ENCODE peak calls at places on chromosomes 2 and 18, in eight cellular contexts. One of them, this sample, is unnamed.

GRCh38 chr2:86556508-86556907 is 6.7 kb downstream of the CHMP3 start:
- DNase-seq in A549: no peak
- DNase-seq in K562: no peak
- DNase-seq in tibial nerve: no peak
- DNase-seq in SK-N-SH: no peak
- DNase-seq in HepG2: peak
- DNase-seq in stomach: no peak
- DNase-seq in sigmoid colon: no peak
- DNase-seq in this sample: no peak

GRCh38 chr2:232028631-232029030 is 67.1 kb downstream of the DIS3L2 start:
- DNase-seq in A549: no peak
- DNase-seq in K562: no peak
- DNase-seq in tibial nerve: no peak
- DNase-seq in SK-N-SH: no peak
- DNase-seq in HepG2: no peak
- DNase-seq in stomach: no peak
- DNase-seq in sigmoid colon: no peak
- DNase-seq in this sample: no peak

GRCh38 chr18:34932363-34932762 is 108.8 kb upstream of the MAPRE2 start:
- DNase-seq in A549: no peak
- DNase-seq in K562: no peak
- DNase-seq in tibial nerve: no peak
- DNase-seq in SK-N-SH: no peak
- DNase-seq in HepG2: no peak
- DNase-seq in stomach: no peak
- DNase-seq in sigmoid colon: no peak
- DNase-seq in this sample: no peak

GRCh38 chr2:19569300-19569791 is 210.9 kb upstream of the OSR1 start:
- DNase-seq in A549: peak
- DNase-seq in K562: no peak
- DNase-seq in tibial nerve: no peak
- DNase-seq in SK-N-SH: no peak
- DNase-seq in HepG2: peak
- DNase-seq in stomach: no peak
- DNase-seq in sigmoid colon: no peak
- DNase-seq in this sample: no peak

GRCh38 chr2:25920326-25920725 is 42.0 kb upstream of the ASXL2 start:
- DNase-seq in A549: no peak
- DNase-seq in K562: no peak
- DNase-seq in tibial nerve: no peak
- DNase-seq in SK-N-SH: no peak
- DNase-seq in HepG2: no peak
- DNase-seq in stomach: no peak
- DNase-seq in sigmoid colon: no peak
- DNase-seq in this sample: no peak

GRCh38 chr18:13220326-13220991 is 1.9 kb downstream of the LDLRAD4 start:
- DNase-seq in A549: no peak
- DNase-seq in K562: no peak
- DNase-seq in tibial nerve: no peak
- DNase-seq in SK-N-SH: no peak
- DNase-seq in HepG2: no peak
- DNase-seq in stomach: peak
- DNase-seq in sigmoid colon: no peak
- DNase-seq in this sample: no peak

GRCh38 chr2:135219226-135219625 is 167.1 kb downstream of the RAB3GAP1 start:
- DNase-seq in A549: no peak
- DNase-seq in K562: no peak
- DNase-seq in tibial nerve: no peak
- DNase-seq in SK-N-SH: no peak
- DNase-seq in HepG2: no peak
- DNase-seq in stomach: no peak
- DNase-seq in sigmoid colon: no peak
- DNase-seq in this sample: no peak

GRCh38 chr2:207768891-207769596 is 662 bp downstream of the FZD5 start:
- DNase-seq in A549: peak
- DNase-seq in K562: peak
- DNase-seq in tibial nerve: peak
- DNase-seq in SK-N-SH: no peak
- DNase-seq in HepG2: peak
- DNase-seq in stomach: no peak
- DNase-seq in sigmoid colon: peak
- DNase-seq in this sample: peak

GRCh38 chr2:21422050-21422449 is 298.3 kb downstream of the TDRD15 start:
- DNase-seq in A549: no peak
- DNase-seq in K562: peak
- DNase-seq in tibial nerve: no peak
- DNase-seq in SK-N-SH: peak
- DNase-seq in HepG2: peak
- DNase-seq in stomach: no peak
- DNase-seq in sigmoid colon: no peak
- DNase-seq in this sample: no peak

GRCh38 chr2:201930831-201931230 is 102.8 kb upstream of the FZD7 start:
- DNase-seq in A549: no peak
- DNase-seq in K562: no peak
- DNase-seq in tibial nerve: no peak
- DNase-seq in SK-N-SH: no peak
- DNase-seq in HepG2: no peak
- DNase-seq in stomach: no peak
- DNase-seq in sigmoid colon: no peak
- DNase-seq in this sample: no peak

GRCh38 chr2:32425719-32426141 is 68.9 kb downstream of the BIRC6 start:
- DNase-seq in A549: no peak
- DNase-seq in K562: no peak
- DNase-seq in tibial nerve: no peak
- DNase-seq in SK-N-SH: no peak
- DNase-seq in HepG2: no peak
- DNase-seq in stomach: no peak
- DNase-seq in sigmoid colon: no peak
- DNase-seq in this sample: no peak

GRCh38 chr2:212777020-212777491 is 238.5 kb upstream of the ERBB4 start:
- DNase-seq in A549: peak
- DNase-seq in K562: no peak
- DNase-seq in tibial nerve: no peak
- DNase-seq in SK-N-SH: peak
- DNase-seq in HepG2: peak
- DNase-seq in stomach: no peak
- DNase-seq in sigmoid colon: no peak
- DNase-seq in this sample: no peak

GRCh38 chr2:157107877-157108276 is 149.6 kb upstream of the GALNT5 start:
- DNase-seq in A549: no peak
- DNase-seq in K562: no peak
- DNase-seq in tibial nerve: no peak
- DNase-seq in SK-N-SH: no peak
- DNase-seq in HepG2: no peak
- DNase-seq in stomach: no peak
- DNase-seq in sigmoid colon: no peak
- DNase-seq in this sample: no peak

GRCh38 chr2:219726916-219727315 is 99.5 kb downstream of the SLC4A3 start:
- DNase-seq in A549: no peak
- DNase-seq in K562: no peak
- DNase-seq in tibial nerve: no peak
- DNase-seq in SK-N-SH: no peak
- DNase-seq in HepG2: no peak
- DNase-seq in stomach: no peak
- DNase-seq in sigmoid colon: no peak
- DNase-seq in this sample: no peak

DNA sequence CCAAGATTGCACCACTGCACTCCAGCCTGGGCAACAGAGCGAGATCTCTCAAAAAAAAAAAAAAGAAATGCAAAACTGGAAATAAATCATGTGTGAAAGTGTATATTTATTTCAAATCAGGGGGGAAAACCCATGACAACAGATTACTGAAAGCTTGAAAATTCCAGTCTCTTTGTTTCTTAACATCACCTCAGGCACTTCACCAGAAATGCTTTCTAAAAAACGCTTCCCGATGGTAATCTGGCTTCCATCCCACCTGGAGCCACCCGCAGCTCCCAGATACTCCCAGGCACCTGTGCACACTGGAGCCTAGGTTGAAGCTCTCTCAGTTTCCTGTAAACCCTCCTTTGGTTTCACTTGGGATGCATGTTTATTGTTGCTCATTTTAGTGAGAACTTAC is 7.2 kb upstream of the ITGB6 start:
- DNase-seq in A549: no peak
- DNase-seq in K562: no peak
- DNase-seq in tibial nerve: no peak
- DNase-seq in SK-N-SH: no peak
- DNase-seq in HepG2: no peak
- DNase-seq in stomach: no peak
- DNase-seq in sigmoid colon: no peak
- DNase-seq in this sample: no peak
- H3K27ac ChIP-seq in A549: peak
- H3K27ac ChIP-seq in K562: no peak
- H3K27ac ChIP-seq in tibial nerve: no peak
- H3K27ac ChIP-seq in SK-N-SH: peak
- H3K27ac ChIP-seq in HepG2: no peak
- H3K27ac ChIP-seq in stomach: peak
- H3K27ac ChIP-seq in sigmoid colon: peak
- H3K27ac ChIP-seq in this sample: no peak

GRCh38 chr2:183037660-183038340 is 457 bp downstream of the NCKAP1 start:
- DNase-seq in A549: no peak
- DNase-seq in K562: peak
- DNase-seq in tibial nerve: peak
- DNase-seq in SK-N-SH: peak
- DNase-seq in HepG2: peak
- DNase-seq in stomach: no peak
- DNase-seq in sigmoid colon: peak
- DNase-seq in this sample: no peak

GRCh38 chr2:183035298-183035953 is 2.8 kb downstream of the NCKAP1 start:
- DNase-seq in A549: no peak
- DNase-seq in K562: no peak
- DNase-seq in tibial nerve: no peak
- DNase-seq in SK-N-SH: no peak
- DNase-seq in HepG2: no peak
- DNase-seq in stomach: no peak
- DNase-seq in sigmoid colon: no peak
- DNase-seq in this sample: no peak

GRCh38 chr2:183034806-183035205 is 3.5 kb downstream of the NCKAP1 start:
- DNase-seq in A549: no peak
- DNase-seq in K562: no peak
- DNase-seq in tibial nerve: no peak
- DNase-seq in SK-N-SH: no peak
- DNase-seq in HepG2: no peak
- DNase-seq in stomach: no peak
- DNase-seq in sigmoid colon: no peak
- DNase-seq in this sample: no peak

GRCh38 chr2:183037281-183037659 is 987 bp downstream of the NCKAP1 start:
- DNase-seq in A549: no peak
- DNase-seq in K562: no peak
- DNase-seq in tibial nerve: no peak
- DNase-seq in SK-N-SH: no peak
- DNase-seq in HepG2: peak
- DNase-seq in stomach: no peak
- DNase-seq in sigmoid colon: no peak
- DNase-seq in this sample: no peak

GRCh38 chr2:183035954-183036669 is 2.1 kb downstream of the NCKAP1 start:
- DNase-seq in A549: no peak
- DNase-seq in K562: no peak
- DNase-seq in tibial nerve: no peak
- DNase-seq in SK-N-SH: no peak
- DNase-seq in HepG2: no peak
- DNase-seq in stomach: no peak
- DNase-seq in sigmoid colon: no peak
- DNase-seq in this sample: no peak
- TF ChIP-seq EP300 in A549: no peak
- TF ChIP-seq EP300 in K562: no peak
- TF ChIP-seq EP300 in tibial nerve: no peak
- TF ChIP-seq EP300 in SK-N-SH: no peak
- TF ChIP-seq EP300 in HepG2: no peak
- TF ChIP-seq EP300 in stomach: no peak
- TF ChIP-seq EP300 in sigmoid colon: no peak
- TF ChIP-seq EP300 in this sample: no peak

GRCh38 chr2:108536133-108536780 is 2.0 kb downstream of the LIMS1 start:
- DNase-seq in A549: no peak
- DNase-seq in K562: no peak
- DNase-seq in tibial nerve: no peak
- DNase-seq in SK-N-SH: no peak
- DNase-seq in HepG2: peak
- DNase-seq in stomach: no peak
- DNase-seq in sigmoid colon: no peak
- DNase-seq in this sample: no peak
- H3K4me3 ChIP-seq in A549: no peak
- H3K4me3 ChIP-seq in K562: peak
- H3K4me3 ChIP-seq in tibial nerve: no peak
- H3K4me3 ChIP-seq in SK-N-SH: peak
- H3K4me3 ChIP-seq in HepG2: peak
- H3K4me3 ChIP-seq in stomach: peak
- H3K4me3 ChIP-seq in sigmoid colon: no peak
- H3K4me3 ChIP-seq in this sample: no peak

DNA sequence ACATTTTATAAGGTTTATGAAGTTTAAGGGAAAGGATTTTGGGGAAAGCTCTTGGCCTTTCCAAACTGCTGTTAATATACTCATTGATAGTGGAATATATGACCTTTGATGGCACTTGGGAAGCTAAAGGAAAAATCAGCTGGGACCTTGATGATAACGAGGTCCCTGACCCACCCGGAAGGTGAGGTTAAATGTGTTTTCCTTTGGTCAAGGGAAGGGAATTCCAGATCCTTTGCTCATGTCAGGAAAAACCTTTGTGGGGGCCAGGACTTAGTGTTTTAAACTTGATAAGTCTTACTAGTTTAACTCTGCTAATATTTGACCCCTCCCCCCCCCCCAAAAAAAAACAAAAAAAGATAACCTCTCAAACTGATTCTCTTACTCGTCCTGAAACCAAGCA is 50.7 kb downstream of the CRIM1 start:
- DNase-seq in A549: no peak
- DNase-seq in K562: no peak
- DNase-seq in tibial nerve: no peak
- DNase-seq in SK-N-SH: no peak
- DNase-seq in HepG2: no peak
- DNase-seq in stomach: no peak
- DNase-seq in sigmoid colon: no peak
- DNase-seq in this sample: no peak
- H3K27ac ChIP-seq in A549: peak
- H3K27ac ChIP-seq in K562: no peak
- H3K27ac ChIP-seq in tibial nerve: no peak
- H3K27ac ChIP-seq in SK-N-SH: peak
- H3K27ac ChIP-seq in HepG2: no peak
- H3K27ac ChIP-seq in stomach: peak
- H3K27ac ChIP-seq in sigmoid colon: peak
- H3K27ac ChIP-seq in this sample: no peak

This sample was measured in ovary.